ENCODE peak calls at places on chromosomes 13 and 19, in seven cellular contexts. L is HuH-7, S is choroid plexus epithelial cell, N is tibial artery, R is H54, H is kidney epithelial cell, G is lung. Y is an unnamed sample.

GRCh38 chr13:50127726-50128291 is 112.6 kb downstream of the KCNRG start:
- DNase-seq in R (no peak), L (no peak), S (peak), G (no peak), N (no peak), H (no peak), Y (no peak)

GRCh38 chr19:49809155-49809986 is 3.7 kb downstream of the FUZ start:
- DNase-seq in R (no peak), L (peak), H (no peak), G (peak), N (peak), S (peak), Y (no peak)

GRCh38 chr13:44989071-44989889 is at the start of the genes GPALPP1 and NUFIP1:
- DNase-seq in G (peak), H (peak), R (peak), N (peak), L (peak), S (peak), Y (peak)

GRCh38 chr19:39401549-39402416 is 4.9 kb upstream of the ZFP36 start:
- DNase-seq in H (peak), L (no peak), N (peak), G (peak), R (no peak), S (peak), Y (no peak)

GRCh38 chr19:18814063-18814462 is 17.7 kb upstream of the UPF1 start:
- DNase-seq in H (no peak), G (no peak), N (peak), S (no peak), L (no peak), R (no peak), Y (no peak)

GRCh38 chr13:97257800-97258799 is 36.0 kb downstream of the MBNL2 start:
- DNase-seq in S (peak), H (peak), N (peak), G (peak), R (peak), L (peak), Y (peak)

GRCh38 chr13:26601669-26602068 is 44.2 kb downstream of the WASF3 start:
- DNase-seq in N (no peak), H (no peak), R (no peak), S (peak), G (no peak), L (no peak), Y (no peak)

GRCh38 chr19:48635263-48635965 is 1.8 kb downstream of the DBP start:
- DNase-seq in N (peak), G (peak), S (no peak), H (no peak), L (peak), R (no peak), Y (no peak)

GRCh38 chr13:60226507-60226906 is 62.8 kb upstream of the DIAPH3 start:
- DNase-seq in L (peak), S (peak), R (no peak), G (no peak), H (no peak), N (no peak), Y (no peak)

GRCh38 chr19:42352216-42352892 is 26.9 kb downstream of the MEGF8 start:
- DNase-seq in N (no peak), L (no peak), H (no peak), S (peak), G (no peak), R (no peak), Y (no peak)

GRCh38 chr13:80168089-80168850 is 172.7 kb downstream of the SPRY2 start:
- DNase-seq in G (no peak), H (no peak), L (no peak), N (no peak), R (no peak), S (peak), Y (no peak)

GRCh38 chr19:6270822-6271221 is 9.0 kb downstream of the MLLT1 start:
- DNase-seq in N (no peak), H (no peak), L (no peak), R (no peak), G (no peak), S (no peak), Y (no peak)

GRCh38 chr13:26752671-26753070 is 7.9 kb downstream of the GPR12 start:
- DNase-seq in H (no peak), G (no peak), R (no peak), S (no peak), L (no peak), N (no peak), Y (no peak)

GRCh38 chr19:49442793-49443365 is 1.6 kb upstream of the SLC17A7 start:
- DNase-seq in N (peak), S (peak), L (peak), R (peak), H (peak), G (peak), Y (peak)

GRCh38 chr19:47723573-47723923 is 10.3 kb downstream of the EHD2 start:
- DNase-seq in L (no peak), R (no peak), H (peak), S (peak), G (peak), N (peak), Y (peak)

GRCh38 chr13:112983428-112984196 is 14.6 kb downstream of the MCF2L start:
- DNase-seq in R (no peak), N (no peak), G (no peak), S (no peak), H (no peak), L (peak), Y (no peak)

GRCh38 chr19:48121909-48122371 is 11.3 kb upstream of the PLA2G4C start:
- DNase-seq in R (no peak), G (no peak), H (no peak), N (no peak), S (peak), L (no peak), Y (no peak)

GRCh38 chr13:63628310-63628709 is 2212.7 kb upstream of the PCDH20 start:
- DNase-seq in N (no peak), R (no peak), S (no peak), G (no peak), L (no peak), H (no peak), Y (no peak)

GRCh38 chr13:101447852-101448251 is 4.6 kb upstream of the ITGBL1 start:
- DNase-seq in L (no peak), G (no peak), H (no peak), S (peak), R (no peak), N (no peak), Y (no peak)

GRCh38 chr19:28638445-28638844 is 574.5 kb downstream of the UQCRFS1 start:
- DNase-seq in L (no peak), S (no peak), N (no peak), R (no peak), H (no peak), G (no peak), Y (no peak)

GRCh38 chr19:1579222-1579621 is 11.1 kb upstream of the MEX3D start:
- DNase-seq in G (no peak), S (no peak), L (no peak), N (no peak), H (no peak), R (no peak), Y (no peak)

GRCh38 chr13:27349458-27349857 is 75.0 kb upstream of the GTF3A start:
- DNase-seq in N (no peak), H (no peak), L (no peak), S (peak), R (no peak), G (no peak), Y (no peak)

GRCh38 chr19:46731007-46731501 is 14.1 kb upstream of the PRKD2 start:
- DNase-seq in L (no peak), H (peak), N (no peak), G (peak), R (peak), S (peak), Y (peak)

GRCh38 chr19:14073232-14073924 is 792 bp downstream of the MISP3 start:
- DNase-seq in L (peak), G (peak), R (no peak), H (no peak), N (peak), S (peak), Y (no peak)

GRCh38 chr19:42125536-42125935 is 6.7 kb downstream of the POU2F2 start:
- DNase-seq in R (no peak), S (no peak), L (no peak), G (no peak), H (no peak), N (no peak), Y (no peak)

GRCh38 chr13:36366023-36366422 is 19.8 kb upstream of the SPART start:
- DNase-seq in G (no peak), S (no peak), L (no peak), N (no peak), R (no peak), H (no peak), Y (no peak)

GRCh38 chr19:50319156-50319555 is 10.0 kb downstream of the KCNC3 start:
- DNase-seq in N (no peak), S (no peak), R (no peak), H (no peak), L (no peak), G (no peak), Y (no peak)

GRCh38 chr13:37878921-37879320 is 9.3 kb upstream of the TRPC4 start:
- DNase-seq in G (no peak), R (no peak), H (no peak), L (no peak), S (peak), N (no peak), Y (no peak)